ENCODE peak calls at places on chromosome 12, in eight cellular contexts. Q is SK-N-SH, F is Karpas-422, C is mammary epithelial cell, I is HCT116, B is endodermal cell, Z is keratinocyte, P is HepG2. U is an unnamed sample.

GRCh38 chr12:39451977-39452376 is 9.1 kb upstream of the KIF21A start:
- DNase-seq in Q (no peak), F (no peak), C (no peak), I (no peak), B (no peak), Z (no peak), P (no peak), U (no peak)

GRCh38 chr12:91009319-91009950 is 4.7 kb upstream of the EPYC start:
- DNase-seq in Q (no peak), F (no peak), C (peak; percentile 30), I (no peak), B (no peak), Z (no peak), P (no peak), U (peak; percentile 8)

GRCh38 chr12:42446761-42447160 is 120.8 kb downstream of the PPHLN1 start:
- DNase-seq in Q (no peak), F (peak; percentile 68), C (no peak), I (no peak), B (no peak), Z (no peak), P (no peak), U (no peak)

GRCh38 chr12:43816168-43816567 is 10.1 kb upstream of the TWF1 start:
- DNase-seq in Q (no peak), F (no peak), C (peak; percentile 65), I (no peak), B (no peak), Z (peak; percentile 50), P (no peak), U (no peak)

GRCh38 chr12:27996761-27997160 is 24.2 kb upstream of the PTHLH start:
- DNase-seq in Q (no peak), F (no peak), C (no peak), I (no peak), B (no peak), Z (no peak), P (no peak), U (no peak)

GRCh38 chr12:1003600-1004271 is 12.7 kb downstream of the ERC1 start:
- DNase-seq in Q (no peak), F (no peak), C (no peak), I (no peak), B (peak; percentile 60), Z (no peak), P (peak; percentile 15), U (no peak)

GRCh38 chr12:14129601-14130178 is 148.3 kb upstream of the GRIN2B start:
- DNase-seq in Q (no peak), F (no peak), C (no peak), I (no peak), B (no peak), Z (no peak), P (no peak), U (no peak)

GRCh38 chr12:52295663-52296062 is 4.3 kb upstream of the KRT81 start:
- DNase-seq in Q (no peak), F (no peak), C (peak; percentile 69), I (no peak), B (peak; percentile 10), Z (no peak), P (no peak), U (no peak)

GRCh38 chr12:49827351-49828099 is 688 bp downstream of the NCKAP5L start:
- DNase-seq in Q (peak; percentile 85), F (peak; percentile 67), C (peak; percentile 55), I (no peak), B (peak; percentile 97), Z (no peak), P (peak; percentile 71), U (peak; percentile 85)

GRCh38 chr12:25566550-25566949 is 13.5 kb upstream of the LMNTD1 start:
- DNase-seq in Q (no peak), F (no peak), C (no peak), I (no peak), B (no peak), Z (no peak), P (no peak), U (no peak)

GRCh38 chr12:57727758-57728395 is 10.7 kb downstream of the AGAP2 start:
- DNase-seq in Q (no peak), F (no peak), C (no peak), I (no peak), B (peak; percentile 95), Z (no peak), P (no peak), U (no peak)

GRCh38 chr12:57726884-57727757 is 11.4 kb downstream of the AGAP2 start:
- DNase-seq in Q (no peak), F (no peak), C (no peak), I (no peak), B (peak; percentile 84), Z (no peak), P (no peak), U (no peak)

GRCh38 chr12:57724936-57725740 is 13.4 kb downstream of the AGAP2 start:
- DNase-seq in Q (no peak), F (no peak), C (no peak), I (no peak), B (peak; percentile 42), Z (no peak), P (no peak), U (no peak)

GRCh38 chr12:57725851-57726150 is 12.7 kb downstream of the AGAP2 start:
- DNase-seq in Q (no peak), F (no peak), C (no peak), I (no peak), B (no peak), Z (no peak), P (no peak), U (no peak)

GRCh38 chr12:57726151-57726883 is 12.2 kb downstream of the AGAP2 start:
- DNase-seq in Q (peak; percentile 96), F (no peak), C (peak; percentile 73), I (peak; percentile 72), B (peak; percentile 97), Z (peak; percentile 38), P (peak; percentile 71), U (peak; percentile 92)
- H3K9ac ChIP-seq in Q (peak overlapping the region; percentile 82), F (no peak overlapping the region), C (peak overlapping the region; percentile 66), I (peak overlapping the region; percentile 89), B (no peak overlapping the region), Z (peak overlapping the region; percentile 86), P (peak overlapping the region; percentile 52), U (peak overlapping the region; percentile 90)

DNA sequence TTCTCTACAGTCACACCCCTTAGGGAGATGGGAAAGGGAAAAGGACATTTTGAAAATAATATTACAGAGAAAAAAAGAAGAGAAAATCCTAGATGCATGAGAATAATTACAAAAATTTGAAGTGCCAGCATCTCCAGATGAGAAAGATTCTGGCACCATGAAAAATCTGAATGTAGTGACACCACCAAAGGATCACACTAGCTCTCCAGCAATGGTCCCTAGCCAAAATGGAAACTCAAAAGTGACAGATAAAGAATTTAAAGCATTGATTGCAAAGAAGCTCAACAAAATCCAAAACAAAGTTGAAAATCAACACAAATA is 27.4 kb upstream of the GARIN6 start:
- DNase-seq in Q (no peak), F (no peak), C (no peak), I (no peak), B (no peak), Z (no peak), P (no peak), U (no peak)
- H3K9me3 ChIP-seq in Q (no peaks in the 10 kb centered on the region), F (no peaks in the 10 kb centered on the region), C (no peaks in the 10 kb centered on the region), I (no peaks in the 10 kb centered on the region), B (peaks cover 21% of the 10 kb centered on the region), Z (peaks cover 6% of the 10 kb centered on the region), P (peaks cover 40% of the 10 kb centered on the region), U (peaks cover 5% of the 10 kb centered on the region)

GRCh38 chr12:130815028-130815741 is 23.9 kb downstream of the STX2 start:
- DNase-seq in Q (no peak), F (no peak), C (no peak), I (no peak), B (no peak), Z (no peak), P (no peak), U (no peak)

GRCh38 chr12:130817804-130818203 is 21.2 kb downstream of the STX2 start:
- DNase-seq in Q (no peak), F (no peak), C (no peak), I (no peak), B (no peak), Z (no peak), P (no peak), U (no peak)

GRCh38 chr12:130816055-130816454 is 23.0 kb downstream of the STX2 start:
- DNase-seq in Q (peak; percentile 45), F (no peak), C (no peak), I (no peak), B (peak; percentile 63), Z (no peak), P (no peak), U (no peak)

GRCh38 chr12:130813436-130813835 is 25.6 kb downstream of the STX2 start:
- DNase-seq in Q (no peak), F (peak; percentile 52), C (no peak), I (no peak), B (peak; percentile 85), Z (no peak), P (no peak), U (no peak)

DNA sequence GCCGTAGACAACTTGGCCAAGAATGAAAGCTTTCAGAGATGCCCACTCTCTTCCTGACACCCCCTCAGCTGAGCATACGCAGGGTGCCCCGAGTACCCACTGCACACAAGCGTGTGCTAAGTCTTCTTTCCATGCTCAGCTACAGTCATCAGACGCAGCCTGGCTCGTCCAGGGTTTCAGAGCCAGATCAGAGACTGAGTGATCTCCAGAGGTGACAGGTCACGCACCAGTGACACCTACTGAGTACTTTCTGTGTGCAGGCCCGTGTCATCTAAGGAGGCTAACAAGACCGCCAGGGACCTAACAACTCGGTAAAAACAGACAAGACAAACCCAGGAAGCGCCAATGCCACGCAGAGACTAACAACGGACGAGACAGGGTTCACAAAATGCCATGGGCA is 25.1 kb downstream of the STX2 start:
- DNase-seq in Q (no peak), F (peak; percentile 50), C (no peak), I (no peak), B (no peak), Z (no peak), P (no peak), U (no peak)
- H3K4me1 ChIP-seq in Q (no peaks in the 10 kb centered on the region), F (peaks cover 46% of the 10 kb centered on the region), C (peaks cover 6% of the 10 kb centered on the region), I (peaks cover 5% of the 10 kb centered on the region), B (peaks cover 6% of the 10 kb centered on the region), Z (peaks cover 6% of the 10 kb centered on the region), P (no peaks in the 10 kb centered on the region), U (peaks cover 2% of the 10 kb centered on the region)

GRCh38 chr12:113818833-113819232 is 147.3 kb downstream of the RBM19 start:
- DNase-seq in Q (no peak), F (no peak), C (no peak), I (no peak), B (peak; percentile 95), Z (no peak), P (peak; percentile 27), U (no peak)

GRCh38 chr12:113820842-113821241 is 145.3 kb downstream of the RBM19 start:
- DNase-seq in Q (no peak), F (no peak), C (no peak), I (no peak), B (no peak), Z (no peak), P (no peak), U (no peak)

GRCh38 chr12:113819495-113819894 is 146.6 kb downstream of the RBM19 start:
- DNase-seq in Q (no peak), F (no peak), C (no peak), I (no peak), B (peak; percentile 64), Z (no peak), P (no peak), U (no peak)

GRCh38 chr12:113820310-113820709 is 145.8 kb downstream of the RBM19 start:
- DNase-seq in Q (no peak), F (no peak), C (no peak), I (no peak), B (no peak), Z (no peak), P (no peak), U (no peak)

DNA sequence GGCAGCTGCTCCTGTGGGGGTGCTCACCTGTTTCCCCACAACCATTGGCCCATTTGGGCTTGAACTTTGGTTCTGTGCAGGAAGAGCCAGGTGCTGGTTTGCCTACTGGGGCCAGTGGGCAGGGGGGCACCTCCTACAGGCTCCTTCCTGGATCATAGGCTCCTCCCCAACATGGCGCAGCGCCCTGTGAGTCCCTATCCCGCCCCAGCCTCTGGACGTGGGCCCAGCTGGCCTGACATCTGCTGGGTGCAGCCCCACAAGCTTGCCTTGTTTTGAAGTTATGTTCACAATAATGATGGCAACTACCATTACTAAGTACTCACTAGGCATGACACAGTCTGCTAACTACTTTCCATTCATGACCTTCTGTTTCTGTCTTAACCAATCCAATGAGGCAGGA is 147.8 kb downstream of the RBM19 start:
- DNase-seq in Q (no peak), F (no peak), C (no peak), I (no peak), B (no peak), Z (no peak), P (no peak), U (no peak)
- H3K9ac ChIP-seq in Q (no peak overlapping the region), F (no peak overlapping the region), C (no peak overlapping the region), I (no peak overlapping the region), B (no peak overlapping the region), Z (no peak overlapping the region), P (no peak overlapping the region), U (no peak overlapping the region)